ENCODE peak calls at places on chromosomes 1 and 21, in five cellular contexts. Q is CD8-positive, alpha-beta T cell; P is activated T-cell treated with anti-CD3 and anti-CD28 coated beads for 1 hour; G is PC-3; L is head of caudate nucleus. T is an unnamed sample.

GRCh38 chr1:61142726-61143500 is 60.6 kb downstream of the NFIA start:
- DNase-seq in L (no peak), P (no peak), Q (no peak), G (peak; percentile 80), T (no peak)

GRCh38 chr1:56451491-56451890 is 127.9 kb downstream of the PLPP3 start:
- DNase-seq in G (no peak), L (no peak), P (no peak), Q (no peak), T (no peak)

GRCh38 chr1:244349103-244349531 is 102.6 kb downstream of the ADSS2 start:
- DNase-seq in Q (no peak), L (no peak), G (peak; percentile 84), P (no peak), T (no peak)

GRCh38 chr1:186864296-186864695 is 35.5 kb downstream of the PLA2G4A start:
- DNase-seq in Q (no peak), L (no peak), G (peak; percentile 7), P (no peak), T (no peak)

GRCh38 chr1:90349510-90349909 is 354.6 kb downstream of the ZNF326 start:
- DNase-seq in L (no peak), P (no peak), G (no peak), Q (no peak), T (no peak)

GRCh38 chr1:16484501-16484835 is 29.6 kb downstream of the RNU1-1 start:
- DNase-seq in Q (no peak), P (no peak), L (no peak), G (no peak), T (no peak)

GRCh38 chr1:201399352-201400126 is 415 bp upstream of the LAD1 start:
- DNase-seq in Q (no peak), L (no peak), P (no peak), G (peak; percentile 92), T (no peak)

GRCh38 chr1:244163861-244164562 is 112.9 kb downstream of the ZBTB18 start:
- DNase-seq in G (peak; percentile 99), L (no peak), Q (no peak), P (no peak), T (no peak)

GRCh38 chr1:48202030-48202752 is 20.3 kb upstream of the SLC5A9 start:
- DNase-seq in Q (peak; percentile 35), G (peak; percentile 72), L (peak; percentile 81), P (peak; percentile 51), T (peak; percentile 56)

GRCh38 chr1:7932524-7933149 is 8.0 kb downstream of the TNFRSF9 start:
- DNase-seq in L (no peak), G (no peak), Q (no peak), P (no peak), T (no peak)

GRCh38 chr1:15717418-15718131 is 18.5 kb upstream of the SLC25A34 start:
- DNase-seq in G (no peak), Q (no peak), P (no peak), L (no peak), T (no peak)

GRCh38 chr1:55735110-55735509 is 519.9 kb upstream of the USP24 start:
- DNase-seq in G (peak; percentile 22), Q (no peak), L (no peak), P (no peak), T (no peak)

GRCh38 chr21:46128106-46128982 is 27.0 kb downstream of the FTCD start:
- DNase-seq in G (no peak), P (no peak), Q (no peak), L (no peak), T (no peak)

GRCh38 chr21:46634966-46635323 is 529 bp upstream of the PRMT2 start:
- DNase-seq in Q (peak; percentile 26), P (no peak), L (peak; percentile 80), G (peak; percentile 60), T (peak; percentile 84)

GRCh38 chr1:203675596-203676347 is 49.1 kb downstream of the ATP2B4 start:
- DNase-seq in G (peak; percentile 38), L (no peak), Q (no peak), P (no peak), T (no peak)

GRCh38 chr1:33001282-33001681 is 35.4 kb downstream of the AK2 start:
- DNase-seq in P (no peak), Q (no peak), L (no peak), G (peak; percentile 31), T (no peak)